ENCODE peak calls at places on chromosomes 3 and 15, in nine cellular contexts. A, H, S, I, X, M, B, Q and P are unnamed samples.

GRCh38 chr15:81642451-81642990 is 268.5 kb upstream of the TMC3 start:
- DNase-seq in Q (no peak), H (no peak), I (no peak), A (no peak), X (no peak), M (no peak), B (no peak), S (no peak), P (no peak)

GRCh38 chr3:26964836-26965235 is 342.3 kb downstream of the LRRC3B start:
- DNase-seq in B (no peak), X (no peak), H (no peak), Q (no peak), S (no peak), I (no peak), A (no peak), M (no peak), P (no peak)

GRCh38 chr3:46094506-46094905 is 67.2 kb upstream of the XCR1 start:
- DNase-seq in H (no peak), A (no peak), B (no peak), I (no peak), S (no peak), M (no peak), Q (no peak), X (no peak), P (no peak)

GRCh38 chr3:62211675-62212429 is 161.5 kb downstream of the FEZF2 start:
- DNase-seq in I (no peak), H (peak; percentile 30), M (no peak), Q (no peak), S (no peak), B (no peak), A (peak; percentile 16), X (no peak), P (peak; percentile 22)

GRCh38 chr3:123663977-123664376 is 79.1 kb upstream of the HACD2 start:
- DNase-seq in I (no peak), H (no peak), Q (no peak), M (no peak), B (no peak), A (no peak), X (no peak), S (no peak), P (no peak)

GRCh38 chr3:149776170-149776569 is 16.2 kb downstream of the ANKUB1 start:
- DNase-seq in A (no peak), S (no peak), X (no peak), H (no peak), I (no peak), Q (no peak), M (no peak), B (no peak), P (no peak)

GRCh38 chr3:55923207-55923606 is 436.1 kb upstream of the WNT5A start:
- DNase-seq in Q (no peak), M (no peak), H (no peak), B (no peak), I (no peak), X (no peak), A (no peak), S (no peak), P (no peak)

GRCh38 chr15:23648920-23649515 is 1.4 kb upstream of the MAGEL2 start:
- DNase-seq in X (no peak), S (no peak), I (no peak), Q (peak; percentile 9), B (peak; percentile 47), A (peak; percentile 44), M (no peak), H (peak; percentile 49), P (peak; percentile 4)

GRCh38 chr3:58025406-58025805 is 17.2 kb downstream of the FLNB start:
- DNase-seq in H (no peak), A (no peak), B (no peak), S (no peak), M (no peak), X (no peak), I (no peak), Q (no peak), P (no peak)

GRCh38 chr15:88089019-88089603 is 167.4 kb downstream of the NTRK3 start:
- DNase-seq in S (no peak), X (no peak), H (no peak), I (no peak), B (no peak), A (no peak), Q (no peak), M (no peak), P (no peak)

GRCh38 chr3:134334901-134335280 is 39.4 kb downstream of the AMOTL2 start:
- DNase-seq in A (peak; percentile 94), M (no peak), X (no peak), I (no peak), H (no peak), B (no peak), Q (no peak), S (no peak), P (no peak)

GRCh38 chr3:8650583-8651416 is 6.2 kb upstream of the SSUH2 start:
- DNase-seq in H (no peak), Q (no peak), B (no peak), M (no peak), X (no peak), S (no peak), I (no peak), A (peak; percentile 30), P (no peak)

GRCh38 chr3:196217307-196218154 is 1.2 kb downstream of the SLC51A start:
- DNase-seq in S (no peak), Q (no peak), B (no peak), M (no peak), H (no peak), X (no peak), I (no peak), A (no peak), P (no peak)

GRCh38 chr3:71414189-71414924 is 169.2 kb downstream of the FOXP1 start:
- DNase-seq in B (no peak), X (no peak), M (no peak), S (no peak), A (no peak), Q (no peak), H (no peak), I (no peak), P (no peak)

GRCh38 chr3:178719036-178719635 is 182.9 kb downstream of the KCNMB2 start:
- DNase-seq in X (no peak), S (no peak), I (no peak), B (no peak), Q (no peak), A (no peak), M (no peak), H (no peak), P (no peak)

GRCh38 chr15:45203182-45203581 is 15.4 kb upstream of the SHF start:
- DNase-seq in H (no peak), I (no peak), B (no peak), A (no peak), X (no peak), M (no peak), S (no peak), Q (no peak), P (no peak)

GRCh38 chr3:105974381-105974780 is 105.6 kb upstream of the CBLB start:
- DNase-seq in B (no peak), X (no peak), Q (no peak), I (no peak), A (no peak), H (no peak), M (no peak), S (no peak), P (no peak)

GRCh38 chr15:60634815-60635214 is 155.9 kb upstream of the ICE2 start:
- DNase-seq in S (no peak), X (no peak), M (no peak), H (no peak), I (peak; percentile 14), B (no peak), Q (no peak), A (no peak), P (no peak)

GRCh38 chr3:44557074-44557473 is 2.1 kb downstream of the ZKSCAN7 start:
- DNase-seq in S (no peak), A (no peak), H (no peak), M (no peak), X (no peak), I (no peak), Q (no peak), B (no peak), P (no peak)